ENCODE peak calls at places on chromosome 7, in ten cellular contexts. G, S, Z, H, N, F, E, B, T and V are unnamed samples.

GRCh38 chr7:52287698-52288097 is 747.7 kb upstream of the POM121L12 start:
- DNase-seq in G (no peak), S (no peak), Z (no peak), H (no peak), N (no peak), F (no peak), E (no peak), B (no peak), T (no peak), V (no peak)

GRCh38 chr7:122578350-122578749 is 120.6 kb downstream of the RNF133 start:
- DNase-seq in G (no peak), S (no peak), Z (no peak), H (no peak), N (no peak), F (no peak), E (no peak), B (no peak), T (no peak), V (no peak)

GRCh38 chr7:36034020-36034419 is 119.0 kb upstream of the EEPD1 start:
- DNase-seq in G (no peak), S (no peak), Z (no peak), H (no peak), N (no peak), F (peak), E (no peak), B (peak), T (no peak), V (no peak)

GRCh38 chr7:150337179-150337578 is 4.2 kb downstream of the RARRES2 start:
- DNase-seq in G (no peak), S (no peak), Z (no peak), H (no peak), N (no peak), F (no peak), E (peak), B (no peak), T (no peak), V (no peak)

GRCh38 chr7:156544919-156545715 is 95.5 kb upstream of the RNF32 start:
- DNase-seq in G (no peak), S (no peak), Z (no peak), H (no peak), N (no peak), F (no peak), E (peak), B (no peak), T (no peak), V (no peak)

GRCh38 chr7:105623378-105623777 is 42.1 kb upstream of the EFCAB10 start:
- DNase-seq in G (no peak), S (no peak), Z (no peak), H (no peak), N (no peak), F (no peak), E (no peak), B (no peak), T (no peak), V (no peak)

GRCh38 chr7:18513343-18513742 is 17.8 kb downstream of the HDAC9 start:
- DNase-seq in G (no peak), S (no peak), Z (no peak), H (no peak), N (no peak), F (no peak), E (no peak), B (no peak), T (no peak), V (no peak)

GRCh38 chr7:37054631-37055300 is 330.5 kb upstream of the AOAH start:
- DNase-seq in G (no peak), S (no peak), Z (peak), H (no peak), N (no peak), F (peak), E (no peak), B (no peak), T (no peak), V (no peak)

GRCh38 chr7:1436608-1437007 is 22.7 kb downstream of the MICALL2 start:
- DNase-seq in G (no peak), S (no peak), Z (no peak), H (no peak), N (no peak), F (no peak), E (no peak), B (no peak), T (no peak), V (no peak)

GRCh38 chr7:41640487-41640886 is 62.4 kb downstream of the INHBA start:
- DNase-seq in G (no peak), S (no peak), Z (no peak), H (no peak), N (no peak), F (no peak), E (no peak), B (no peak), T (no peak), V (no peak)

GRCh38 chr7:76220185-76221057 is 18.7 kb downstream of the SRRM3 start:
- DNase-seq in G (no peak), S (no peak), Z (peak), H (peak), N (peak), F (peak), E (no peak), B (peak), T (peak), V (peak)

GRCh38 chr7:106568680-106569499 is 92.1 kb downstream of the CCDC71L start:
- DNase-seq in G (no peak), S (no peak), Z (peak), H (no peak), N (no peak), F (peak), E (no peak), B (peak), T (peak), V (no peak)

GRCh38 chr7:128913856-128914565 is 3.5 kb upstream of the KCP start:
- DNase-seq in G (no peak), S (no peak), Z (no peak), H (no peak), N (no peak), F (no peak), E (no peak), B (no peak), T (no peak), V (no peak)

GRCh38 chr7:68470836-68471235 is 1127.4 kb upstream of the AUTS2 start:
- DNase-seq in G (no peak), S (no peak), Z (no peak), H (no peak), N (no peak), F (no peak), E (no peak), B (no peak), T (no peak), V (no peak)

GRCh38 chr7:95687759-95688343 is 84.5 kb upstream of the DYNC1I1 start:
- DNase-seq in G (no peak), S (no peak), Z (peak), H (peak), N (no peak), F (peak), E (no peak), B (peak), T (no peak), V (peak)

GRCh38 chr7:48424731-48425130 is 253.5 kb downstream of the ABCA13 start:
- DNase-seq in G (no peak), S (no peak), Z (no peak), H (no peak), N (no peak), F (peak), E (no peak), B (no peak), T (no peak), V (peak)

GRCh38 chr7:30116771-30117170 is 18.0 kb upstream of the MTURN start:
- DNase-seq in G (no peak), S (no peak), Z (peak), H (no peak), N (peak), F (peak), E (no peak), B (no peak), T (peak), V (no peak)

GRCh38 chr7:131111081-131111576 is 216.5 kb upstream of the MKLN1 start:
- DNase-seq in G (no peak), S (peak), Z (peak), H (no peak), N (no peak), F (peak), E (peak), B (peak), T (no peak), V (no peak)

GRCh38 chr7:388023-388355 is 98.0 kb downstream of the FOXL3 start:
- DNase-seq in G (no peak), S (no peak), Z (no peak), H (no peak), N (no peak), F (no peak), E (no peak), B (no peak), T (no peak), V (no peak)

GRCh38 chr7:296546-296945 is 6.6 kb downstream of the FOXL3 start:
- DNase-seq in G (no peak), S (no peak), Z (no peak), H (no peak), N (no peak), F (no peak), E (no peak), B (no peak), T (no peak), V (no peak)

GRCh38 chr7:1314021-1314907 is 81.6 kb downstream of the UNCX start:
- DNase-seq in G (no peak), S (no peak), Z (no peak), H (no peak), N (no peak), F (no peak), E (no peak), B (no peak), T (peak), V (no peak)

GRCh38 chr7:48090095-48090805 is 1.2 kb downstream of the UPP1 start:
- DNase-seq in G (no peak), S (peak), Z (peak), H (peak), N (peak), F (peak), E (peak), B (no peak), T (peak), V (peak)

GRCh38 chr7:91263359-91264082 is 712 bp upstream of the FZD1 start:
- DNase-seq in G (no peak), S (peak), Z (no peak), H (peak), N (peak), F (no peak), E (peak), B (no peak), T (peak), V (peak)

GRCh38 chr7:151260883-151261282 is 12.4 kb upstream of the SMARCD3 start:
- DNase-seq in G (no peak), S (no peak), Z (no peak), H (no peak), N (no peak), F (no peak), E (no peak), B (no peak), T (no peak), V (no peak)

GRCh38 chr7:5218564-5219360 is 28.7 kb downstream of the WIPI2 start:
- DNase-seq in G (no peak), S (no peak), Z (no peak), H (no peak), N (no peak), F (no peak), E (peak), B (no peak), T (no peak), V (no peak)

GRCh38 chr7:4837814-4838625 is 23.8 kb downstream of the PAPOLB start:
- DNase-seq in G (no peak), S (no peak), Z (no peak), H (no peak), N (no peak), F (no peak), E (no peak), B (no peak), T (peak), V (no peak)

GRCh38 chr7:128322040-128322643 is 21.6 kb downstream of the RBM28 start:
- DNase-seq in G (no peak), S (no peak), Z (peak), H (no peak), N (no peak), F (peak), E (no peak), B (peak), T (no peak), V (no peak)

GRCh38 chr7:148898845-148899474 is 14.9 kb upstream of the EZH2 start:
- DNase-seq in G (no peak), S (no peak), Z (no peak), H (no peak), N (no peak), F (no peak), E (no peak), B (no peak), T (no peak), V (no peak)
- TF ChIP-seq CTCF in G (no peak), S (no peak), Z (no peak), H (no peak), N (no peak), F (no peak), E (no peak), B (no peak), T (no peak), V (no peak)

DNA sequence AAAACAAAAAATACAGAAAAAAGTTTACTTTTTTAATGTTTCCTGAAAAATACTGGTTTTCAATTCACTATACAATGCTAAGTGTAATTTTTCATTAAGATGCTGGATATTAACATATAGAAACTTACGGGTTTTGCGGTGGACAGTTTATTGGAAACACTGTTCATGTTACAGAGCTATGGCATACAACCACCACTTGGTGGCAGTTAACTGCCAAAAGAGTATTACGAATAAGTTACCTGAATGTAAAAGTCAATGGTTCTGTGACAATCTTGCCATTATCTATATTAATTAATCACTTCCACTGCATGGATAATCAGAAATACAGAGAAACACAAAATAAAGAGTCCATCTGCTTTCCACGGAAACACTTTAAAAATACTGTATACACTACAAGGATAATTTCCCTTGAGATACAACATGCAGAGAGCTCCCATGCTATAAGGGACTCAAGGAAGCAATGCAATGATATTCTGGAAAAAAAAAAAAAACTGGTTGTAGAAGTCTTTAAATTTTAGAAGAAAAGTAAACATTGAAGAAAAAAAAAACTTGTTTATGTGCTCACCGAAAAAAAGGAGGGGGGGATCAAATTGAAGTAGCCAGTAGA is 97.0 kb downstream of the TPK1 start:
- DNase-seq in G (no peak), S (no peak), Z (peak), H (no peak), N (no peak), F (peak), E (no peak), B (no peak), T (no peak), V (no peak)
- TF ChIP-seq CTCF in G (no peak), S (peak), Z (peak), H (peak), N (peak), F (peak), E (peak), B (peak), T (peak), V (peak)

GRCh38 chr7:7764515-7765138 is 46.2 kb upstream of the RPA3 start:
- DNase-seq in G (no peak), S (no peak), Z (no peak), H (no peak), N (no peak), F (no peak), E (no peak), B (no peak), T (no peak), V (no peak)
- TF ChIP-seq CTCF in G (no peak), S (no peak), Z (no peak), H (no peak), N (no peak), F (no peak), E (no peak), B (no peak), T (no peak), V (no peak)

DNA sequence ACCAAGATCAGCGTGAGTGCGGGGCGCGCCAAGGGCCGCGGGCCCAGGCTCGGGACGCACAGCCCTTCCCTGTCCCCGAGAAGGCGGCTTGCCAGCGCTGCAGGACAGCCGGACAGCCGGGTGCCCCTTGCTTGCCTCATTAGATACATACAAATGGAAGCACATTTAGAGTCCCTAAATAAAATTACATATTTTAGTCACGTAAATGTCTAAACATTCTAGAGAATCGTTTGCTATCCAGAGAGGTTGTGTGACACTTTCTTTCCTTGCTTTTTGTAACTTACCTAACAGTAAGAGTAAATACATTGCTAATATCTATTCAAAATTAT is 4.8 kb downstream of the VSTM2A start:
- DNase-seq in G (no peak), S (no peak), Z (no peak), H (no peak), N (no peak), F (no peak), E (no peak), B (no peak), T (no peak), V (no peak)
- TF ChIP-seq CTCF in G (no peak), S (no peak), Z (no peak), H (no peak), N (no peak), F (no peak), E (no peak), B (no peak), T (no peak), V (no peak)